ENCODE peak calls at places on chromosome 15, in five cellular contexts. O, G, R, H and B are unnamed samples.

GRCh38 chr15:60115579-60116415 is 111.7 kb downstream of the FOXB1 start:
- DNase-seq in O (no peak), G (no peak), R (no peak), H (no peak), B (no peak)

GRCh38 chr15:39680868-39681267 is 100.0 kb downstream of the THBS1 start:
- DNase-seq in O (no peak), G (no peak), R (no peak), H (no peak), B (no peak)

GRCh38 chr15:79418693-79419279 is 13.3 kb upstream of the MINAR1 start:
- DNase-seq in O (no peak), G (no peak), R (no peak), H (no peak), B (no peak)

GRCh38 chr15:101489236-101489632 is 273 bp downstream of the PCSK6 start:
- DNase-seq in O (peak), G (no peak), R (peak), H (peak), B (peak)

GRCh38 chr15:61175024-61175423 is 54.1 kb downstream of the RORA start:
- DNase-seq in O (no peak), G (no peak), R (no peak), H (no peak), B (no peak)

GRCh38 chr15:75202251-75203016 is 752 bp downstream of the C15orf39 start:
- DNase-seq in O (peak), G (peak), R (peak), H (peak), B (peak)

GRCh38 chr15:20294651-20295237 is 246.9 kb downstream of the GOLGA6L6 start:
- DNase-seq in O (no peak), G (no peak), R (no peak), H (no peak), B (no peak)

GRCh38 chr15:99981839-99982658 is 248.8 kb upstream of the LYSMD4 start:
- DNase-seq in O (no peak), G (no peak), R (no peak), H (no peak), B (no peak)

GRCh38 chr15:80456517-80457497 is 52.6 kb downstream of the ARNT2 start:
- DNase-seq in O (no peak), G (no peak), R (no peak), H (no peak), B (no peak)

GRCh38 chr15:87944051-87944450 is 312.5 kb downstream of the NTRK3 start:
- DNase-seq in O (no peak), G (no peak), R (no peak), H (no peak), B (no peak)

GRCh38 chr15:48890375-48890972 is 12.5 kb downstream of the EID1 start:
- DNase-seq in O (no peak), G (no peak), R (no peak), H (no peak), B (no peak)

GRCh38 chr15:75350601-75351331 is 3.9 kb downstream of the NEIL1 start:
- DNase-seq in O (peak), G (no peak), R (no peak), H (no peak), B (peak)

GRCh38 chr15:32919749-32920414 is 202.1 kb downstream of the GREM1 start:
- DNase-seq in O (no peak), G (no peak), R (no peak), H (no peak), B (peak)
- TF ChIP-seq POLR2A in O (no peak), G (no peak), R (no peak), H (no peak), B (no peak)

GRCh38 chr15:76930831-76931396 is 635 bp upstream of the RCN2 start:
- DNase-seq in O (no peak), G (no peak), R (no peak), H (no peak), B (no peak)
- H3K4me3 ChIP-seq in O (peak), G (peak), R (peak), H (peak), B (peak)

GRCh38 chr15:44286814-44287555 is 1.5 kb upstream of the GOLM2 start:
- DNase-seq in O (no peak), G (no peak), R (no peak), H (peak), B (peak)
- TF ChIP-seq CTCF in O (peak), G (no peak), R (peak), H (no peak), B (no peak)

DNA sequence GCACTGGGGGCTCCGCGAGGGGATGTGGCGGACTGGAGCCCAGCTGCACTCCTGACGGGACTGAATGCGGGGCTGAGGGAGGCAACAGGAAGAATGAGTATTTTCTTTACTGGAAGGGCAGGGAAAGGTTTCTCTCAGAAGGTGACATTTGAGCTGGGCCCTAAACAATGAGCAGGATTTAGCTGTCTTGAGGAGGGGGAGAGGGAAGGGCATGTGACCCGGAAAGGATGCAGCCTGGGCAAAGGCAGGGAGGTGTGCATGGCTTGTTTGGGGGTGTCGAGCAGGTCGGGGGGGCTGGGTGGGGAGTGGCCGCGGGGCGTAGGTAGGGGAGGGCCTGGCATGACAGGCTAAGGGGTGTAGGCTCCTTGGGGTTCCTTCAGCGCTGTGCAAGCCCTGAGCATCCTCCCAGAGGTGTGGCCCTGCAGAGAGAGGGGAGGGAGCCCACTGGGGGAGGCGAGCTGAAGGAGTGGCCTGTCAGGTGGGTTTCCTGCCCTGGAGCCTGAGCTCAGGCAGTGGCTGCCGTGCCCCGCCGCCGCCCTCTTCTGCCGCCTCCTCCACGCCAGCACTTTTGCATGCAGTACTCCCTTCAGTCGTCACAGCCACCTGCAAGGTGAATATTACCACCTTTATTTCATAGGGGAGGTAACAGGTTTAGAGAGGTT is 17.2 kb upstream of the ANKDD1A start:
- DNase-seq in O (no peak), G (peak), R (peak), H (no peak), B (peak)
- TF ChIP-seq POLR2A in O (no peak), G (no peak), R (no peak), H (no peak), B (no peak)

DNA sequence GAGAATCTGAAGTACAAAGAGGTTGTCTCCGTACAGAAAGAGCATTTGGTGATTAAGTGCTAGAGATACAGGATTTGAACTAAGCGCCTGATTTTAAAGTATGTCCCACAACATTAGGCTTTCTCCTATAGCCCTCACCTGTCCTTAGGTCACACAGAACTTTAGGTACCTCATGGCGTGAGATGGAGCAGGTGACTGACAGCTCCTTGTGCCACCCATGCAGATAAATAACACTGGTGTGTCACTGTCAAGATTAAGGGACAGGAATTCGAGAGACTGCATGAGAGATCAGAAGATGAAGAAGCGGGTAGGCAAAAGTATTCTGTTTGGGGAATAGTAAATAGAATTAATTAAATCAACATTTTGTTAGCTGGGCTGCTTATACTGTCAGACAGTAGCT is 1.1 kb downstream of the BLM start:
- DNase-seq in O (no peak), G (no peak), R (no peak), H (no peak), B (peak)
- H3K4me3 ChIP-seq in O (no peak), G (no peak), R (no peak), H (peak), B (peak)

DNA sequence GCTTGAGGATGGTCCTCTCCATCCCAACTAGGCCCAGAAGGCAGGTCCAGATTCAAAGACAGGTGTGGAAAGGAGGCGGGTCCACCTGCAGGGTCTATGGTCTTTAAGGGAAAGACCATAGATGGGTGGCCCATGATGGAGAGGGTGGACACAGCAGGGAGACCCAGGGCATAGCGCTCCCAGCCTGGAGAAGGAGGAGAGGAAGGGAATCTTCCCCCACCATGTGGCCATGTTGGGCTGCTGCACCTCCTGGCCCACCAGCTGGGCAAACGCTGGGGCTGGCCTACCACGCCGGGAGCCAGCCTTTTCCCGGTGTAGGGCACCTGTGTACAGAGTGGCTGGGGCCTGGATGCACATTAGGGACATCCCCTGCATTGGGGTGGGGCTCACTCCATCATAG is 265.2 kb upstream of the TLE3 start:
- DNase-seq in O (peak), G (no peak), R (peak), H (no peak), B (no peak)
- TF ChIP-seq CTCF in O (peak), G (peak), R (peak), H (peak), B (peak)

DNA sequence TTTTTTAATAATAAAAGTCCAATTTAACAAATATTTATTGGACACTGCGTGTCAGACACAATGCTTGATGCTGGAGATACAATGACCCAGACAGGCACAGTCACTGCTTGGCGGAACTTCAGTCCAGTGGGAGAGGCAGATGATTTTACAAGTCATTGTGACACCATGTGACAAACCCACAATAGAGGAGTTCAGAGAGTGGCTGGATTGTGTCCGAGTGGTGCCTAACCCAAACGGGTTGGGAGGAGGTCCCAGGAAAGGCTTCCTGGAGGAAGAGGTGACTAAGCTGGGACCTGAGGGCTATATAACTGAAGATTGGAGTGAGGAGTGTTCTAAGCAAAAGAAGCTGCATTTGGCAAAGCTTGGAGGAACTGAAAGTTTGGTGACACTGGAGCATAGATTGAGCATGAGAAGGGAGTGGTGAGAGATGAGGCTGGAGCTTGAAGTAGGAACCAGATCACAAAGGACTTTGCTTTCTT is 41.4 kb downstream of the CRTC3 start:
- DNase-seq in O (peak), G (no peak), R (peak), H (no peak), B (peak)
- TF ChIP-seq POLR2A in O (no peak), G (no peak), R (no peak), H (no peak), B (no peak)

GRCh38 chr15:85709250-85709649 is 85.5 kb downstream of the KLHL25 start:
- DNase-seq in O (no peak), G (no peak), R (peak), H (no peak), B (no peak)

GRCh38 chr15:85707519-85708338 is 87.0 kb downstream of the KLHL25 start:
- DNase-seq in O (peak), G (no peak), R (no peak), H (no peak), B (no peak)

GRCh38 chr15:85704720-85705119 is 90.0 kb downstream of the KLHL25 start:
- DNase-seq in O (no peak), G (no peak), R (no peak), H (no peak), B (no peak)

GRCh38 chr15:85708402-85708932 is 86.3 kb downstream of the KLHL25 start:
- DNase-seq in O (peak), G (no peak), R (no peak), H (no peak), B (no peak)

DNA sequence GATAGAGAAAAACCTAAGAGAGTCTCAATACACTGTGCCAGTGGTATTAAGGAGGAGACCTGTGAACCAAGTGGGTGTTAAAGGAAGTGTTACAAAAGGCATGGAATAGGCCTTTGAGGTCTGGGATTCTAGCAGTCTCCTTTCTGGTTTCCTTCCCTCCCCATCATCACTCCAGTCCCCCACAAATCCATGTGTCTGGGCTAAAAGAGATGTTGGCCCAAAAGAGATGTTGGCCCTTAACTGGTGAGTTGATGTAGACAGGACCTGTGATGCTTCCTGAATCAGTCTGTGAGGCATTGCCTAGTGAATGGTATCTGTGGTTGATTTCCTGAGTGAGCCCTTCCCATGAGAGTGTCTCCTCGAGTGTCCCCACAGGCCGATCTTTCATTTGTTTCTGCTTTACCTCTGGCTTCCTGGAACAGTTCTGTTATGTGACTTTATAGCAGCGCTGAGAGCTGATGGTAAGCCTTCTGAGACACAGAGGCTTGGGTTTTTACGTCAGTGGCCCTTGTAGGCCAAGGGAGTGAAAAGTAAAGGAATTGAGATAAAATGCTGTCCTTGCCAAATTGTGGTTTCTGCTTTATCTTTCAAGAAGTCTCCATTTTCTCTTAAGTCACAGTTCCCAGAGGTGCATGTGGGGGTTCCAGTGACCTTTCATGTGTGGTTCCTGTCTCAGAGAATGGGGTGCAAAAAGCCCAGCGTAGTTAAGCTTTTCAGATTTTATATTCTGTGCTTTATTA is 87.8 kb downstream of the KLHL25 start:
- DNase-seq in O (peak), G (no peak), R (peak), H (no peak), B (peak)
- H3K4me3 ChIP-seq in O (peak), G (no peak), R (peak), H (peak), B (no peak)